ENCODE peak calls at places on chromosome 7, in ten cellular contexts. V is heart left ventricle, P is right cardiac atrium, L is PC-3, A is right atrium auricular region, E is tibial artery, U is PC-9, H is astrocyte, W is Caco-2, X is colonic mucosa. T is an unnamed sample.

GRCh38 chr7:51139796-51140195 is 176.8 kb downstream of the COBL start:
- DNase-seq in V (no peak), P (no peak), L (peak; percentile 71), A (no peak), E (no peak), U (peak; percentile 68), H (no peak), W (no peak), X (no peak), T (no peak)

GRCh38 chr7:33775790-33776189 is 129.5 kb upstream of the BMPER start:
- DNase-seq in V (no peak), P (no peak), L (no peak), A (no peak), E (no peak), U (no peak), H (no peak), W (no peak), X (no peak), T (no peak)

GRCh38 chr7:77386165-77386824 is 29.9 kb downstream of the GSAP start:
- DNase-seq in V (no peak), P (no peak), L (no peak), A (no peak), E (no peak), U (no peak), H (peak; percentile 34), W (no peak), X (no peak), T (peak; percentile 70)

GRCh38 chr7:46259947-46260346 is 338.9 kb upstream of the IGFBP3 start:
- DNase-seq in V (no peak), P (no peak), L (peak; percentile 18), A (no peak), E (no peak), U (no peak), H (peak; percentile 4), W (no peak), X (no peak), T (no peak)

GRCh38 chr7:65746398-65746669 is 126.5 kb upstream of the VKORC1L1 start:
- DNase-seq in V (no peak), P (no peak), L (peak; percentile 6), A (no peak), E (no peak), U (no peak), H (peak; percentile 29), W (no peak), X (no peak), T (no peak)

GRCh38 chr7:1889556-1890181 is 219.6 kb downstream of the ELFN1 start:
- DNase-seq in V (no peak), P (peak; percentile 5), L (peak; percentile 3), A (no peak), E (no peak), U (peak; percentile 22), H (peak; percentile 89), W (no peak), X (no peak), T (no peak)

GRCh38 chr7:84981038-84981601 is 205.7 kb downstream of the SEMA3D start:
- DNase-seq in V (no peak), P (no peak), L (no peak), A (no peak), E (no peak), U (no peak), H (no peak), W (no peak), X (no peak), T (peak; percentile 10)

GRCh38 chr7:84025332-84025927 is 169.2 kb downstream of the SEMA3A start:
- DNase-seq in V (peak; percentile 20), P (no peak), L (peak; percentile 88), A (no peak), E (no peak), U (peak; percentile 96), H (peak; percentile 99), W (peak; percentile 86), X (no peak), T (peak; percentile 85)

GRCh38 chr7:155533120-155533826 is 13.1 kb downstream of the CNPY1 start:
- DNase-seq in V (no peak), P (no peak), L (no peak), A (no peak), E (no peak), U (no peak), H (no peak), W (no peak), X (no peak), T (no peak)

GRCh38 chr7:130369110-130369711 is 11.1 kb upstream of the CPA1 start:
- DNase-seq in V (no peak), P (peak; percentile 80), L (no peak), A (no peak), E (no peak), U (no peak), H (peak; percentile 94), W (peak; percentile 68), X (no peak), T (no peak)

GRCh38 chr7:123557016-123557630 is 495 bp downstream of the NDUFA5 start:
- DNase-seq in V (no peak), P (peak; percentile 18), L (peak; percentile 10), A (no peak), E (no peak), U (no peak), H (no peak), W (no peak), X (no peak), T (peak; percentile 66)

GRCh38 chr7:79453558-79454324 is at the start of gene MAGI2:
- DNase-seq in V (peak; percentile 88), P (peak; percentile 97), L (no peak), A (peak; percentile 84), E (peak; percentile 92), U (no peak), H (peak; percentile 70), W (no peak), X (peak; percentile 69), T (peak; percentile 91)

GRCh38 chr7:98903246-98903645 is 24.9 kb downstream of the TRRAP start:
- DNase-seq in V (no peak), P (no peak), L (no peak), A (no peak), E (no peak), U (no peak), H (no peak), W (no peak), X (no peak), T (no peak)

GRCh38 chr7:159031135-159031701 is 113.4 kb downstream of the VIPR2 start:
- DNase-seq in V (peak; percentile 81), P (peak; percentile 91), L (no peak), A (peak; percentile 63), E (peak; percentile 68), U (no peak), H (no peak), W (no peak), X (no peak), T (no peak)

DNA sequence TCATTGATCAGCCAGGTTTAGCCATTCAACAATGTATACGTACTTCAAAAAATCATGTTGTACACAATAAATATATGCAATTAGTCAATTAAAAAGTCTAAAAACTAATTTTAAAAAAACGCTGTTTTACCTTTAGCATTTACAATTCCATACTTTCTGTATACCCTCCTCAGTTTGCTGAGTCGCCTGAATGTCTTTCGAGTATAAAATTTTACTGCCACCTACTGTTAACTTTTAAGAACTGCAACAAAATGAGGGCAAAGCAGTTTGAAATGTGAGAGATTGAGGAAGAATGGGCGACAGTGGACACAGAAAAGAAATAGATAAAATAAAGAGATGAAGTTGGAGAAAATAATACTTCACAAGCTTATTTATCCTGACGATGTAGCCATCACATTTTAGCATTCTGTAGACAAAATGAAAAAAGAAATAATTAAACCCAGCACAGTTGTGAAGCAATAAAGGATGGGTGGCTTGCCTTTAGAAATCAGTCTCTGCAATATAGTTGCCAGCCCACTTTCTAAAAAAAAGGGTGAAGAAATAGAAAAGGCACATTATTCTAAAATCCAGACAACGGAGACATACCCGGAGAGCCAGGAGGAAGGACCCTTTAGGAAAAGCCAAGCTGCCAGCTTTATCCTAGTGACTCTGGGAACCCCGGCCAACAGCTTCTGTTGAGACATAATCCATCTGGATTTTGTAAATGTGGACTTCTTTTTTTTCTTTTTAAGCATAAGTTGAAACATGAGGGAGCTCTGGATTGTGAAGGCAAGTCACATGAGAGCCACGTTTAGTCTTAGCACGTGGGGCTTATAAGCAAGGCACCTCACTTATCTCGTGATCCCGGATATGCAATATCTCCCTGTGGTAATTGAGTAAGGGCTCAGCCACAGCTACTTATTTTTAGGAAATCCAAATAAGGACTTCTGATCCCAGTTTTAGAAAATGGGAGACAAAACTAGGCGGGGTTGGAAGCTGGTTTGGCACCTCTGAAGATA is 110.9 kb upstream of the PTN start:
- DNase-seq in V (peak; percentile 24), P (peak; percentile 81), L (peak; percentile 69), A (peak; percentile 78), E (peak; percentile 77), U (peak; percentile 38), H (peak; percentile 73), W (no peak), X (peak; percentile 21), T (peak; percentile 85)
- H3K4me3 ChIP-seq in V (no peak overlapping the region), P (peak overlapping the region; percentile 48), L (no peak overlapping the region), A (peak overlapping the region; percentile 20), E (no peak overlapping the region), U (no peak overlapping the region), H (no peak overlapping the region), W (no peak overlapping the region), X (no peak overlapping the region), T (peak overlapping the region; percentile 61)

GRCh38 chr7:4097001-4097609 is 585.0 kb upstream of the FOXK1 start:
- DNase-seq in V (no peak), P (no peak), L (no peak), A (no peak), E (no peak), U (no peak), H (no peak), W (no peak), X (no peak), T (no peak)
- H3K9me3 ChIP-seq in V (no peaks in the 10 kb centered on the region), P (no peaks in the 10 kb centered on the region), L (no peaks in the 10 kb centered on the region), A (no peaks in the 10 kb centered on the region), E (no peaks in the 10 kb centered on the region), U (no peaks in the 10 kb centered on the region), H (no peaks in the 10 kb centered on the region), W (no peaks in the 10 kb centered on the region), X (no peaks in the 10 kb centered on the region), T (no peaks in the 10 kb centered on the region)

DNA sequence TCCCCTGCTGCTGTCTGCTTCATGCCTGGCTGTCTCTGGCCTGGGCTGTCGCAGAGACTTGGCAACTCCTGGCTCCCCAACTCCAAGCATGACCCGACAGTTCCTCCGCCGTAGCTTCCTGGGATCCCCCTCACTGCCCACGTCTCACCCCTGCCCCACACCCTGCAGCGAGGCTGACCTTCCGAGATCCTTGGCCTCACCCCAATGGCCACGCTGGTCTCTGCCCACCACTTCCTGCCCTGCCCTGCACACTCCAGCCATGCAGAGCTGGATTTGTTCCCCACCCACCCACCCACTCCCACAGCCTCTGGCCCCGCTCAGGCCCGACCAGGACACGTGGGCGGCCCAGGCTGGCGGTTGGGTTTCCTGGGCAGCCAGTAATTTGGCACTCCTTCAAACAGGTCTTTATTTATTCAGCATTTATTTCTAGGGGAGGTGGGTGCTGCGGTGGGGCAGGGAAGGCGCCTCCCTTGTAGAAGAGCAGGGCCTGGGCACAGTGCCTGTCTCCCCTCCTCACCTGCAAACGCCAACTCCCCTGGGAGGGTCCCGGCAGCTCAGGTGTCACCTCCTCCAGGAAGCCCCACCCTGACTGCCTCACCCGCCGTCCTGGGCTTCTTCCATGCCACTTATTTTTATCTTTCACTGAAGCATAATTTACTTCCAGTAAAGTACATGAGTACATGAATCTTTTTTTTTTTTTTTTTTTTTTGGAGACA is 25.5 kb downstream of the GTF2IRD1 start:
- DNase-seq in V (peak; percentile 37), P (peak; percentile 71), L (peak; percentile 18), A (no peak), E (peak; percentile 33), U (no peak), H (peak; percentile 48), W (no peak), X (peak; percentile 84), T (peak; percentile 55)
- H3K4me1 ChIP-seq in V (peaks cover 68% of the 10 kb centered on the region), P (peaks cover 13% of the 10 kb centered on the region), L (peaks cover 52% of the 10 kb centered on the region), A (peaks cover 84% of the 10 kb centered on the region), E (peaks cover 15% of the 10 kb centered on the region), U (peaks cover 97% of the 10 kb centered on the region), H (peaks cover 77% of the 10 kb centered on the region), W (peaks cover 56% of the 10 kb centered on the region), X (peaks cover 26% of the 10 kb centered on the region), T (peaks cover 58% of the 10 kb centered on the region)

GRCh38 chr7:8440670-8441069 is 7.3 kb downstream of the NXPH1 start:
- DNase-seq in V (no peak), P (no peak), L (no peak), A (no peak), E (no peak), U (no peak), H (no peak), W (no peak), X (no peak), T (no peak)
- H3K4me3 ChIP-seq in V (no peak overlapping the region), P (no peak overlapping the region), L (no peak overlapping the region), A (no peak overlapping the region), E (no peak overlapping the region), U (no peak overlapping the region), H (no peak overlapping the region), W (no peak overlapping the region), X (no peak overlapping the region), T (no peak overlapping the region)